ENCODE peak calls at places on chromosome 6, in eight cellular contexts. D is A549, T is K562, A is NB4, J is body of pancreas, Z is tibial nerve, E is right lobe of liver, Q is ovary. R is an unnamed sample.

GRCh38 chr6:106609699-106610098 is 19.6 kb downstream of the RTN4IP1 start:
- DNase-seq in D (peak), T (no peak), A (peak), J (peak), Z (no peak), E (no peak), Q (no peak), R (no peak)

GRCh38 chr6:44651604-44652003 is 264.1 kb downstream of the CDC5L start:
- DNase-seq in D (no peak), T (no peak), A (no peak), J (no peak), Z (no peak), E (no peak), Q (no peak), R (no peak)

GRCh38 chr6:5584072-5584471 is 322.8 kb downstream of the FARS2 start:
- DNase-seq in D (peak), T (no peak), A (no peak), J (no peak), Z (no peak), E (no peak), Q (no peak), R (no peak)

GRCh38 chr6:31270788-31271640 is 878 bp downstream of the HLA-C start:
- DNase-seq in D (peak), T (no peak), A (peak), J (peak), Z (peak), E (peak), Q (peak), R (peak)

GRCh38 chr6:24775520-24776058 is 852 bp downstream of the GMNN start:
- DNase-seq in D (no peak), T (no peak), A (peak), J (peak), Z (no peak), E (no peak), Q (no peak), R (no peak)

GRCh38 chr6:163529605-163530004 is 115.1 kb downstream of the QKI start:
- DNase-seq in D (peak), T (no peak), A (no peak), J (no peak), Z (no peak), E (no peak), Q (no peak), R (no peak)

GRCh38 chr6:71324179-71324791 is 35.7 kb downstream of the OGFRL1 start:
- DNase-seq in D (no peak), T (no peak), A (no peak), J (peak), Z (no peak), E (no peak), Q (no peak), R (no peak)

GRCh38 chr6:170147832-170148708 is 142.8 kb downstream of the DLL1 start:
- DNase-seq in D (no peak), T (no peak), A (peak), J (no peak), Z (no peak), E (peak), Q (no peak), R (no peak)

GRCh38 chr6:104940881-104941693 is 15.8 kb upstream of the LIN28B start:
- DNase-seq in D (no peak), T (peak), A (no peak), J (no peak), Z (no peak), E (peak), Q (no peak), R (no peak)

GRCh38 chr6:30744054-30744805 is at the start of gene IER3:
- DNase-seq in D (peak), T (peak), A (peak), J (peak), Z (peak), E (peak), Q (peak), R (peak)

GRCh38 chr6:49553353-49553752 is 2.9 kb downstream of the C6orf141 start:
- DNase-seq in D (peak), T (no peak), A (no peak), J (peak), Z (no peak), E (no peak), Q (no peak), R (no peak)

GRCh38 chr6:17687136-17687535 is 19.6 kb downstream of the NUP153 start:
- DNase-seq in D (no peak), T (no peak), A (no peak), J (no peak), Z (no peak), E (no peak), Q (no peak), R (no peak)

GRCh38 chr6:2134559-2134958 is 110.8 kb downstream of the GMDS start:
- DNase-seq in D (no peak), T (no peak), A (no peak), J (no peak), Z (no peak), E (no peak), Q (no peak), R (no peak)

GRCh38 chr6:98539669-98540207 is 294.6 kb upstream of the POU3F2 start:
- DNase-seq in D (no peak), T (no peak), A (no peak), J (no peak), Z (no peak), E (no peak), Q (no peak), R (no peak)

GRCh38 chr6:6893701-6894100 is 214.1 kb upstream of the RREB1 start:
- DNase-seq in D (no peak), T (no peak), A (peak), J (no peak), Z (no peak), E (no peak), Q (no peak), R (no peak)

GRCh38 chr6:16409531-16410441 is 171.4 kb downstream of the GMPR start:
- DNase-seq in D (peak), T (peak), A (peak), J (peak), Z (peak), E (peak), Q (peak), R (peak)

GRCh38 chr6:166618866-166619761 is 7.9 kb downstream of the RPS6KA2 start:
- DNase-seq in D (no peak), T (no peak), A (no peak), J (no peak), Z (no peak), E (no peak), Q (no peak), R (no peak)

GRCh38 chr6:10528170-10528981 is 7.2 kb downstream of the GCNT2 start:
- DNase-seq in D (peak), T (no peak), A (peak), J (peak), Z (no peak), E (peak), Q (no peak), R (no peak)

GRCh38 chr6:155645328-155645727 is 189.7 kb upstream of the NOX3 start:
- DNase-seq in D (no peak), T (no peak), A (no peak), J (no peak), Z (no peak), E (no peak), Q (no peak), R (no peak)

GRCh38 chr6:56607111-56607752 is 35.5 kb downstream of the DST start:
- DNase-seq in D (no peak), T (no peak), A (no peak), J (no peak), Z (no peak), E (no peak), Q (no peak), R (no peak)

GRCh38 chr6:84445074-84445473 is 217.6 kb upstream of the CEP162 start:
- DNase-seq in D (no peak), T (no peak), A (no peak), J (no peak), Z (no peak), E (no peak), Q (no peak), R (no peak)
- TF ChIP-seq CTCF in D (no peak), T (no peak), A (no peak), J (no peak), Z (no peak), E (no peak), Q (no peak), R (no peak)

GRCh38 chr6:42225043-42225368 is 7.3 kb upstream of the MRPS10 start:
- DNase-seq in D (no peak), T (no peak), A (no peak), J (no peak), Z (no peak), E (no peak), Q (no peak), R (no peak)

GRCh38 chr6:42222450-42222849 is 4.8 kb upstream of the MRPS10 start:
- DNase-seq in D (no peak), T (no peak), A (no peak), J (no peak), Z (no peak), E (no peak), Q (no peak), R (no peak)

GRCh38 chr6:42226251-42227143 is 8.8 kb upstream of the MRPS10 start:
- DNase-seq in D (peak), T (no peak), A (no peak), J (peak), Z (no peak), E (peak), Q (no peak), R (no peak)

GRCh38 chr6:42225419-42225818 is 7.8 kb upstream of the MRPS10 start:
- DNase-seq in D (no peak), T (no peak), A (no peak), J (no peak), Z (no peak), E (no peak), Q (no peak), R (no peak)

DNA sequence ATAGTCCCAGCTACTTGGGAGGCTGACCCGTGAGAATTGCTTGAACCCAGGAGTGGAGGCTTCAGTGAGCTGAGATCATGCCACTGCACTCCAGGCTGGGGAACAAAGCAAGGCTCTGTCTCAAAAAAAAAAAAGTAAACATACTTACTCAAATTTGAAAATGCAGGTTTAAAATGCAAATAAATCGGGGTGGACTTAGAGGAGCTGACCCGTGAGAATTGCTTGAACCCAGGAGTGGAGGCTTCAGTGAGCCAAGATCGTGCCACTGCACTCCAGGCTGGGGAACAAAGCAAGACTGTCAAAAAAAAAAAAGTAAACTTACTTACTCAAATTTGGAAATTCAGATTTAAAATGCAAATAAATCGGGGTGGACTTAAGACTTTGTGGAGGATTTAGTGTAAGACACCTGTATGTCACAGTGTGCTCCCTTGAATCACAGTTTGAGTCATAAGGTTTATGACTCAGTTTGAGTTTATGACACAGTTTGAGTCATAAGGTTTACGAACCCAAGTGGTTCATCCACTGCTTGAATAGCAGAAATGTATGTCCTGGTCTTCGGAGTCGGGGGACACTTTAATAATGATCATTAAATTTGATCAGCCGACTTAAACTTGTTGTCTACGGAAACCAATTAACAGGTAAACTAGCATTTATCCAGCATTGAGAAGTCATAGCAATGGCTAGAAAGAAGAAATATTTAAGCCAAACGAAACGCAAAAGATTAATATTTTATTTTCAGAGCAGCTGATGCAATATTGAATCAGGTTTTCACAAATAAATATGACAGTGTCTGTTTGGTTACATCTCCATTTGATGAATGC is 6.8 kb upstream of the MRPS10 start:
- DNase-seq in D (peak), T (no peak), A (peak), J (no peak), Z (no peak), E (no peak), Q (no peak), R (no peak)
- H3K4me3 ChIP-seq in D (peak), T (no peak), A (no peak), J (no peak), Z (no peak), E (no peak), Q (no peak), R (no peak)

GRCh38 chr6:42217523-42218367 is at the start of gene MRPS10:
- DNase-seq in D (peak), T (peak), A (peak), J (peak), Z (peak), E (peak), Q (peak), R (peak)
- TF ChIP-seq POLR2A in D (peak), T (peak), A (peak), J (peak), Z (peak), E (peak), Q (peak), R (peak)

GRCh38 chr6:117776441-117776840 is 101.2 kb downstream of the NUS1 start:
- DNase-seq in D (no peak), T (no peak), A (peak), J (no peak), Z (no peak), E (no peak), Q (no peak), R (no peak)
- TF ChIP-seq CTCF in D (no peak), T (peak), A (peak), J (no peak), Z (no peak), E (no peak), Q (no peak), R (no peak)

GRCh38 chr6:19329078-19329477 is 508.1 kb upstream of the ID4 start:
- DNase-seq in D (no peak), T (no peak), A (no peak), J (no peak), Z (no peak), E (no peak), Q (no peak), R (no peak)

GRCh38 chr6:19332806-19333460 is 504.2 kb upstream of the ID4 start:
- DNase-seq in D (no peak), T (no peak), A (no peak), J (no peak), Z (no peak), E (no peak), Q (no peak), R (no peak)

GRCh38 chr6:19337103-19337502 is 500.1 kb upstream of the ID4 start:
- DNase-seq in D (no peak), T (no peak), A (no peak), J (no peak), Z (no peak), E (no peak), Q (no peak), R (no peak)

GRCh38 chr6:19336579-19336978 is 500.6 kb upstream of the ID4 start:
- DNase-seq in D (no peak), T (no peak), A (no peak), J (no peak), Z (no peak), E (no peak), Q (no peak), R (no peak)

GRCh38 chr6:19333936-19334335 is 503.2 kb upstream of the ID4 start:
- DNase-seq in D (peak), T (no peak), A (no peak), J (no peak), Z (no peak), E (no peak), Q (no peak), R (no peak)
- H3K4me3 ChIP-seq in D (no peak), T (no peak), A (no peak), J (no peak), Z (no peak), E (no peak), Q (no peak), R (no peak)

DNA sequence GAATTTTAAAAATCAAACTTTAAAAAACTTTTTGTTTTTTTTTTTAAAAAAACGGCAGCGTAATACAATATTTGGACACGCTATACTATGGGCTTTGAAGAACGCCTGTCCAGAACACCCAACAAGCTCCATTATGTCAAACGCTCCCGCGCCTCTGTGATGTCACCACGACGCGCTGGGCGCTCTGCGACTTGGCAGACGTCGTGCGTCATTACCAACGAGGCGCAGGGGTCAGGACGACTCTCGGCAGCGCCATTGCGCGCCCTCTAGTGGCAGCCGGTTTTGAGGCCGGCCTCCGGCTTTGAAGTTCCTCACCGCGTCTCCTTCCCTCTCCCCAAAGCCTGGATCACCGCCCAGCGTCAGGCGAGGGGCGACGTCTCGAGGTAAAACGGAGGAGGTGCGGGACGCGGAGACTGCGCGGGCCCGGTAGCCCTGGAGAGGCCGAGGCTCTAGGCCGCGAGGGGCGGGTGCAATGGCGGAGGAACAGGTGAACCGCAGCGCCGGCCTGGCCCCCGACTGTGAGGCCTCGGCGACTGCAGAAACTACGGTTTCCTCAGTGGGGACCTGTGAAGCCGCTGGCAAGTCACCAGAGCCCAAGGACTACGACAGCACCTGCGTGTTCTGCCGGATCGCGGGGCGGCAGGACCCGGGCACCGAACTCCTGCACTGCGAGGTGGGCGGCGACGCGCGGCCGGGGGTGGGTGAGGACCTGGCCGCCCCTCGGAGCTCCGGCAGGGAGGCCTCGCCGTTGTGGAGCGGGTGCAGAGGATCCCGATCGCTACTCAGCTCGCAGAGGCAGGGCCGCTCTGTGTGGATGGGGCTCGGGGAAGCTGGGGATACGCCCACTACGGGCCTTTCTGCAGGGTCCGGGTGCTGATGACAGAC is at the start of gene HINT3:
- DNase-seq in D (peak), T (peak), A (peak), J (peak), Z (peak), E (peak), Q (peak), R (peak)
- TF ChIP-seq POLR2A in D (no peak), T (peak), A (peak), J (no peak), Z (peak), E (peak), Q (peak), R (peak)

GRCh38 chr6:135383766-135384165 is 113.8 kb downstream of the AHI1 start:
- DNase-seq in D (no peak), T (no peak), A (no peak), J (no peak), Z (no peak), E (no peak), Q (no peak), R (no peak)
- TF ChIP-seq CTCF in D (no peak), T (no peak), A (no peak), J (no peak), Z (no peak), E (no peak), Q (no peak), R (no peak)